ENCODE peak calls at places on chromosomes 4 and X, in eight cellular contexts. One of them, this sample, is unnamed.

GRCh38 chr4:80407246-80407645 is 71.7 kb downstream of the CFAP299 start:
- DNase-seq in ovary: no peak
- DNase-seq in psoas muscle: peak; percentile 36
- DNase-seq in naive thymus-derived CD4-positive, alpha-beta T cell: no peak
- DNase-seq in RWPE1: no peak
- DNase-seq in CD4-positive, alpha-beta T cell: no peak
- DNase-seq in lung: no peak
- DNase-seq in HCT116: no peak
- DNase-seq in this sample: no peak

GRCh38 chr4:30380404-30380998 is 339.7 kb upstream of the PCDH7 start:
- DNase-seq in ovary: no peak
- DNase-seq in psoas muscle: no peak
- DNase-seq in naive thymus-derived CD4-positive, alpha-beta T cell: no peak
- DNase-seq in RWPE1: peak; percentile 8
- DNase-seq in CD4-positive, alpha-beta T cell: no peak
- DNase-seq in lung: no peak
- DNase-seq in HCT116: peak; percentile 65
- DNase-seq in this sample: no peak

GRCh38 chr4:121654738-121655137 is 42.0 kb downstream of the ANXA5 start:
- DNase-seq in ovary: no peak
- DNase-seq in psoas muscle: no peak
- DNase-seq in naive thymus-derived CD4-positive, alpha-beta T cell: no peak
- DNase-seq in RWPE1: no peak
- DNase-seq in CD4-positive, alpha-beta T cell: no peak
- DNase-seq in lung: no peak
- DNase-seq in HCT116: no peak
- DNase-seq in this sample: no peak

GRCh38 chrX:65671966-65672365 is 4.5 kb downstream of the MSN start:
- DNase-seq in ovary: no peak
- DNase-seq in psoas muscle: no peak
- DNase-seq in naive thymus-derived CD4-positive, alpha-beta T cell: no peak
- DNase-seq in RWPE1: no peak
- DNase-seq in CD4-positive, alpha-beta T cell: no peak
- DNase-seq in lung: no peak
- DNase-seq in HCT116: no peak
- DNase-seq in this sample: no peak

GRCh38 chrX:154712781-154713391 is 38.0 kb downstream of the GAB3 start:
- DNase-seq in ovary: no peak
- DNase-seq in psoas muscle: no peak
- DNase-seq in naive thymus-derived CD4-positive, alpha-beta T cell: no peak
- DNase-seq in RWPE1: peak; percentile 36
- DNase-seq in CD4-positive, alpha-beta T cell: no peak
- DNase-seq in lung: no peak
- DNase-seq in HCT116: no peak
- DNase-seq in this sample: no peak

GRCh38 chr4:12965334-12965733 is 518.8 kb downstream of the RAB28 start:
- DNase-seq in ovary: no peak
- DNase-seq in psoas muscle: no peak
- DNase-seq in naive thymus-derived CD4-positive, alpha-beta T cell: no peak
- DNase-seq in RWPE1: no peak
- DNase-seq in CD4-positive, alpha-beta T cell: no peak
- DNase-seq in lung: no peak
- DNase-seq in HCT116: no peak
- DNase-seq in this sample: no peak

GRCh38 chrX:136779346-136779781 is 1.4 kb downstream of the ARHGEF6 start:
- DNase-seq in ovary: no peak
- DNase-seq in psoas muscle: no peak
- DNase-seq in naive thymus-derived CD4-positive, alpha-beta T cell: no peak
- DNase-seq in RWPE1: no peak
- DNase-seq in CD4-positive, alpha-beta T cell: no peak
- DNase-seq in lung: no peak
- DNase-seq in HCT116: no peak
- DNase-seq in this sample: no peak

GRCh38 chr4:1235381-1236102 is 13.4 kb downstream of the CTBP1 start:
- DNase-seq in ovary: peak; percentile 23
- DNase-seq in psoas muscle: peak; percentile 41
- DNase-seq in naive thymus-derived CD4-positive, alpha-beta T cell: no peak
- DNase-seq in RWPE1: no peak
- DNase-seq in CD4-positive, alpha-beta T cell: no peak
- DNase-seq in lung: no peak
- DNase-seq in HCT116: no peak
- DNase-seq in this sample: no peak

GRCh38 chrX:16712825-16713155 is 321 bp upstream of the CTPS2 start:
- DNase-seq in ovary: no peak
- DNase-seq in psoas muscle: no peak
- DNase-seq in naive thymus-derived CD4-positive, alpha-beta T cell: no peak
- DNase-seq in RWPE1: no peak
- DNase-seq in CD4-positive, alpha-beta T cell: no peak
- DNase-seq in lung: no peak
- DNase-seq in HCT116: no peak
- DNase-seq in this sample: no peak

DNA sequence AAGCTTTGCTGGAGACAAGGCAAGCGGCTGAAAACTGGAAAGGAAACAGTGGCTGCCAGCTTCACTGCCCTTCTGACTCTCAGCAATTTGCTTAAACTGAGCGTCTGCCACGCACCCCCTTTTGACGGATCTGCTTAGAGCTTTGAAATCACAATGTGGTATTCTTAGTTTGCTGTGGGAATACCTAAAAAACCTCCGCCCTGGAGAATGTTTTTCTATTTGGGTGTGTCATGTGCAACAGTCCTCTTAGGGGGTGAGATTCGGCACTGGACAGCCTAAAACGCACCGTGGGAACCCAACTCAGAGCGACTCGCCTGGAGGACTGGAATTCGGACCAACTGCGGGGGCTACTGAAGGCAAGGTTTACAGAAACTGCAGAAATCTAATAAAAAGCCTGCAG is 199.9 kb downstream of the NSUN7 start:
- DNase-seq in ovary: no peak
- DNase-seq in psoas muscle: no peak
- DNase-seq in naive thymus-derived CD4-positive, alpha-beta T cell: no peak
- DNase-seq in RWPE1: no peak
- DNase-seq in CD4-positive, alpha-beta T cell: no peak
- DNase-seq in lung: no peak
- DNase-seq in HCT116: no peak
- DNase-seq in this sample: no peak
- H3K27ac ChIP-seq in ovary: no peak overlapping the region
- H3K27ac ChIP-seq in psoas muscle: peak overlapping the region; percentile 30
- H3K27ac ChIP-seq in naive thymus-derived CD4-positive, alpha-beta T cell: no peak overlapping the region
- H3K27ac ChIP-seq in RWPE1: no peak overlapping the region
- H3K27ac ChIP-seq in CD4-positive, alpha-beta T cell: no peak overlapping the region
- H3K27ac ChIP-seq in lung: no peak overlapping the region
- H3K27ac ChIP-seq in HCT116: no peak overlapping the region
- H3K27ac ChIP-seq in this sample: no peak overlapping the region

GRCh38 chrX:10098235-10098819 is 58.4 kb upstream of the CLCN4 start:
- DNase-seq in ovary: no peak
- DNase-seq in psoas muscle: no peak
- DNase-seq in naive thymus-derived CD4-positive, alpha-beta T cell: peak; percentile 30
- DNase-seq in RWPE1: no peak
- DNase-seq in CD4-positive, alpha-beta T cell: peak; percentile 53
- DNase-seq in lung: no peak
- DNase-seq in HCT116: no peak
- DNase-seq in this sample: peak; percentile 36
- H3K27ac ChIP-seq in ovary: peak overlapping the region; percentile 61
- H3K27ac ChIP-seq in psoas muscle: peak overlapping the region; percentile 23
- H3K27ac ChIP-seq in naive thymus-derived CD4-positive, alpha-beta T cell: peak overlapping the region; percentile 73
- H3K27ac ChIP-seq in RWPE1: no peak overlapping the region
- H3K27ac ChIP-seq in CD4-positive, alpha-beta T cell: peak overlapping the region; percentile 55
- H3K27ac ChIP-seq in lung: no peak overlapping the region
- H3K27ac ChIP-seq in HCT116: no peak overlapping the region
- H3K27ac ChIP-seq in this sample: peak overlapping the region; percentile 78

GRCh38 chr4:87502580-87503238 is 26.5 kb downstream of the SPARCL1 start:
- DNase-seq in ovary: no peak
- DNase-seq in psoas muscle: no peak
- DNase-seq in naive thymus-derived CD4-positive, alpha-beta T cell: no peak
- DNase-seq in RWPE1: no peak
- DNase-seq in CD4-positive, alpha-beta T cell: no peak
- DNase-seq in lung: no peak
- DNase-seq in HCT116: peak; percentile 27
- DNase-seq in this sample: no peak

GRCh38 chr4:87511500-87511899 is 17.7 kb downstream of the SPARCL1 start:
- DNase-seq in ovary: no peak
- DNase-seq in psoas muscle: no peak
- DNase-seq in naive thymus-derived CD4-positive, alpha-beta T cell: no peak
- DNase-seq in RWPE1: no peak
- DNase-seq in CD4-positive, alpha-beta T cell: no peak
- DNase-seq in lung: no peak
- DNase-seq in HCT116: no peak
- DNase-seq in this sample: no peak

GRCh38 chr4:87505862-87506261 is 23.3 kb downstream of the SPARCL1 start:
- DNase-seq in ovary: no peak
- DNase-seq in psoas muscle: no peak
- DNase-seq in naive thymus-derived CD4-positive, alpha-beta T cell: no peak
- DNase-seq in RWPE1: no peak
- DNase-seq in CD4-positive, alpha-beta T cell: no peak
- DNase-seq in lung: no peak
- DNase-seq in HCT116: no peak
- DNase-seq in this sample: no peak

GRCh38 chr4:87510747-87511146 is 18.4 kb downstream of the SPARCL1 start:
- DNase-seq in ovary: no peak
- DNase-seq in psoas muscle: no peak
- DNase-seq in naive thymus-derived CD4-positive, alpha-beta T cell: no peak
- DNase-seq in RWPE1: no peak
- DNase-seq in CD4-positive, alpha-beta T cell: no peak
- DNase-seq in lung: no peak
- DNase-seq in HCT116: no peak
- DNase-seq in this sample: no peak

DNA sequence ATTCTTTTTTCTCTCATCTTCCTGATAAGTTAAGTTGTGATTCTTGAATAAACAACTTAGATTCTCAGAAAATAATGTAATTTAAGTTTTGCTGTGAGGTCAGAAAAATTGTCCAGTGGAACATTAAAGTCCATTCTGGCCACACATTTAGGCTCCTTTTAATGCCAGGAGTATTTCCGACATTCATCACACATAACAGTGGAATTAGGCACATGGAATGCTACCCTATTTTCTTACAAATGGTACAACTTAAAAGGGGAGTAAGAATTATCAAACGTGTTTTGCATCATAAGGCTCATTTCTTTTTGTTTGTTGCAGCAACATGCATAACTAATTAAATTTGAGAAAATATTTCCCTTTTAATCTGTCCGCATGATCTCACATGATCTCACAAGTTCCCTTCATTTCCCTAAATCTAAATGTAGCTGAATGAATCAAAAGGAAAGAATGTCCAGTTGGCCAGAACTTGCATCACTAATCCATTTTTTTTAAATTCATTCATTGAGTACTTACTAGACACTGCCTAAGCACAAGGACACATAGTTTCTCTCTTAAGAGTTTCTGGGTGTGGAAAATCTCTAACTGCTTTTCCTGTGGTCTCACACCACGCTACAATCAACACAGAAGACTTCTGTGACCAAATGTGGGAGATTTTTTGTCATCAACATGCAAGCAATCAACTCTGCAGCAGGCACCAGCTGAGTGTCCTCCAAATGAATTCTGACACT is 22.0 kb downstream of the SPARCL1 start:
- DNase-seq in ovary: no peak
- DNase-seq in psoas muscle: no peak
- DNase-seq in naive thymus-derived CD4-positive, alpha-beta T cell: no peak
- DNase-seq in RWPE1: no peak
- DNase-seq in CD4-positive, alpha-beta T cell: no peak
- DNase-seq in lung: no peak
- DNase-seq in HCT116: no peak
- DNase-seq in this sample: no peak
- H3K27ac ChIP-seq in ovary: no peak overlapping the region
- H3K27ac ChIP-seq in psoas muscle: peak overlapping the region; percentile 13
- H3K27ac ChIP-seq in naive thymus-derived CD4-positive, alpha-beta T cell: no peak overlapping the region
- H3K27ac ChIP-seq in RWPE1: no peak overlapping the region
- H3K27ac ChIP-seq in CD4-positive, alpha-beta T cell: no peak overlapping the region
- H3K27ac ChIP-seq in lung: peak overlapping the region; percentile 17
- H3K27ac ChIP-seq in HCT116: no peak overlapping the region
- H3K27ac ChIP-seq in this sample: no peak overlapping the region

GRCh38 chr4:176001171-176002006 is 64.3 kb upstream of the WDR17 start:
- DNase-seq in ovary: peak; percentile 43
- DNase-seq in psoas muscle: peak; percentile 48
- DNase-seq in naive thymus-derived CD4-positive, alpha-beta T cell: no peak
- DNase-seq in RWPE1: peak; percentile 6
- DNase-seq in CD4-positive, alpha-beta T cell: no peak
- DNase-seq in lung: peak; percentile 46
- DNase-seq in HCT116: peak; percentile 15
- DNase-seq in this sample: no peak
- H3K27ac ChIP-seq in ovary: no peak overlapping the region
- H3K27ac ChIP-seq in psoas muscle: no peak overlapping the region
- H3K27ac ChIP-seq in naive thymus-derived CD4-positive, alpha-beta T cell: no peak overlapping the region
- H3K27ac ChIP-seq in RWPE1: no peak overlapping the region
- H3K27ac ChIP-seq in CD4-positive, alpha-beta T cell: no peak overlapping the region
- H3K27ac ChIP-seq in lung: no peak overlapping the region
- H3K27ac ChIP-seq in HCT116: no peak overlapping the region
- H3K27ac ChIP-seq in this sample: no peak overlapping the region

GRCh38 chr4:85669992-85670548 is 195.1 kb downstream of the ARHGAP24 start:
- DNase-seq in ovary: no peak
- DNase-seq in psoas muscle: no peak
- DNase-seq in naive thymus-derived CD4-positive, alpha-beta T cell: no peak
- DNase-seq in RWPE1: no peak
- DNase-seq in CD4-positive, alpha-beta T cell: no peak
- DNase-seq in lung: no peak
- DNase-seq in HCT116: no peak
- DNase-seq in this sample: no peak
- H3K27ac ChIP-seq in ovary: no peak overlapping the region
- H3K27ac ChIP-seq in psoas muscle: no peak overlapping the region
- H3K27ac ChIP-seq in naive thymus-derived CD4-positive, alpha-beta T cell: no peak overlapping the region
- H3K27ac ChIP-seq in RWPE1: no peak overlapping the region
- H3K27ac ChIP-seq in CD4-positive, alpha-beta T cell: no peak overlapping the region
- H3K27ac ChIP-seq in lung: no peak overlapping the region
- H3K27ac ChIP-seq in HCT116: no peak overlapping the region
- H3K27ac ChIP-seq in this sample: no peak overlapping the region

GRCh38 chr4:26786916-26787315 is 73.7 kb upstream of the STIM2 start:
- DNase-seq in ovary: no peak
- DNase-seq in psoas muscle: no peak
- DNase-seq in naive thymus-derived CD4-positive, alpha-beta T cell: no peak
- DNase-seq in RWPE1: no peak
- DNase-seq in CD4-positive, alpha-beta T cell: no peak
- DNase-seq in lung: no peak
- DNase-seq in HCT116: no peak
- DNase-seq in this sample: no peak
- H3K27ac ChIP-seq in ovary: no peak overlapping the region
- H3K27ac ChIP-seq in psoas muscle: peak overlapping the region; percentile 75
- H3K27ac ChIP-seq in naive thymus-derived CD4-positive, alpha-beta T cell: no peak overlapping the region
- H3K27ac ChIP-seq in RWPE1: peak overlapping the region; percentile 80
- H3K27ac ChIP-seq in CD4-positive, alpha-beta T cell: no peak overlapping the region
- H3K27ac ChIP-seq in lung: no peak overlapping the region
- H3K27ac ChIP-seq in HCT116: peak overlapping the region; percentile 61
- H3K27ac ChIP-seq in this sample: no peak overlapping the region

This sample was measured in CD8-positive, alpha-beta T cell.